ENCODE peak calls at places on chromosomes 3 and 15, in five cellular contexts. X is A673, I is endothelial cell of umbilical vein, R is pancreas, P is cardiac muscle cell. W is an unnamed sample.

GRCh38 chr15:99212401-99212800 is 37.0 kb downstream of the TTC23 start:
- DNase-seq in X (peak; percentile 4), I (no peak), R (no peak), P (no peak), W (no peak)

GRCh38 chr3:52216585-52217408 is 8.6 kb downstream of the TLR9 start:
- DNase-seq in X (no peak), I (peak; percentile 96), R (peak; percentile 94), P (no peak), W (no peak)

GRCh38 chr15:88493811-88494210 is 26.3 kb downstream of the MRPS11 start:
- DNase-seq in X (no peak), I (no peak), R (no peak), P (no peak), W (no peak)

GRCh38 chr15:62770752-62771151 is 271.8 kb upstream of the TPM1 start:
- DNase-seq in X (no peak), I (no peak), R (no peak), P (no peak), W (peak; percentile 34)

GRCh38 chr3:127674099-127674792 is 1.5 kb downstream of the ABTB1 start:
- DNase-seq in X (no peak), I (no peak), R (no peak), P (no peak), W (no peak)

GRCh38 chr15:65740148-65740547 is 51.9 kb downstream of the DENND4A start:
- DNase-seq in X (no peak), I (no peak), R (no peak), P (no peak), W (no peak)

GRCh38 chr15:31268108-31268501 is 58.5 kb upstream of the KLF13 start:
- DNase-seq in X (no peak), I (no peak), R (no peak), P (no peak), W (no peak)

GRCh38 chr3:119783255-119783654 is 1.4 kb downstream of the NR1I2 start:
- DNase-seq in X (no peak), I (no peak), R (no peak), P (no peak), W (no peak)

GRCh38 chr3:134766290-134766689 is 28.8 kb upstream of the EPHB1 start:
- DNase-seq in X (no peak), I (no peak), R (no peak), P (no peak), W (no peak)

GRCh38 chr3:76403556-76403955 is 618.2 kb upstream of the ZNF717 start:
- DNase-seq in X (no peak), I (no peak), R (no peak), P (no peak), W (no peak)

GRCh38 chr15:40080847-40081246 is 27.8 kb downstream of the BMF start:
- DNase-seq in X (no peak), I (peak; percentile 85), R (no peak), P (no peak), W (no peak)

GRCh38 chr3:117734431-117734830 is 1024.9 kb downstream of the TUSC7 start:
- DNase-seq in X (no peak), I (no peak), R (no peak), P (no peak), W (no peak)

GRCh38 chr15:70098461-70099166 is 897 bp upstream of the TLE3 start:
- DNase-seq in X (peak; percentile 63), I (peak; percentile 48), R (peak; percentile 89), P (peak; percentile 65), W (no peak)

GRCh38 chr3:58704745-58705144 is 38.2 kb upstream of the FAM3D start:
- DNase-seq in X (no peak), I (no peak), R (no peak), P (no peak), W (no peak)

GRCh38 chr15:82580713-82581112 is 40.5 kb upstream of the RPS17 start:
- DNase-seq in X (no peak), I (no peak), R (no peak), P (no peak), W (no peak)

GRCh38 chr3:9500108-9501050 is 53.2 kb downstream of the LHFPL4 start:
- DNase-seq in X (peak; percentile 80), I (peak; percentile 52), R (peak; percentile 84), P (peak; percentile 90), W (peak; percentile 10)

GRCh38 chr3:189786479-189787064 is 155.4 kb downstream of the TP63 start:
- DNase-seq in X (no peak), I (no peak), R (no peak), P (no peak), W (no peak)
- TF ChIP-seq CTCF in X (peak; percentile 50), I (no peak), R (no peak), P (peak; percentile 6), W (no peak)

GRCh38 chr15:90085565-90085964 is 16.7 kb downstream of the IDH2 start:
- DNase-seq in X (no peak), I (no peak), R (peak; percentile 50), P (no peak), W (no peak)

GRCh38 chr15:90084876-90085423 is 17.3 kb downstream of the IDH2 start:
- DNase-seq in X (no peak), I (no peak), R (peak; percentile 82), P (no peak), W (no peak)

GRCh38 chr15:90087454-90088154 is 14.7 kb downstream of the IDH2 start:
- DNase-seq in X (peak; percentile 77), I (peak; percentile 32), R (peak; percentile 87), P (no peak), W (no peak)

GRCh38 chr15:90083954-90084607 is 18.2 kb downstream of the IDH2 start:
- DNase-seq in X (no peak), I (no peak), R (no peak), P (no peak), W (no peak)

DNA sequence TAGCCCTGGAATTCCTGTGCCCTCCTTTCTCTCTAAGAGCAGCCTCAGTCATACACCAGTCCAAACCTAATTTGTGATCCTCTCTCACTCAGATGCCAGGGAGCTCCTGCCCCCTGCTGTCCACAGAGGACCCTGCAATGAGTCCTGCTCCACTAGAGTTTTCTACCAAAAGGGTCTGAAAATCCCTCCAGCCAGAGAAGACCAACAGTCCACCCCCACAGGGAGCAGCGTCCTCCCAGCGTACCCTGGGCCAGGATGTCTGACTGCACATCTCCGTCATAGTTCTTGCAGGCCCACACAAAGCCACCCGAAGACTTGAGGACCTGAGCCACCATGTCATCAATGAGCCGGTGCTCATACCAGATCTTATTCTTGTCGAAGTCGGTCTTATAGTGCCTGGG is 15.4 kb downstream of the IDH2 start:
- DNase-seq in X (peak; percentile 75), I (peak; percentile 50), R (peak; percentile 29), P (no peak), W (no peak)
- TF ChIP-seq CTCF in X (peak; percentile 82), I (peak; percentile 83), R (peak; percentile 32), P (peak; percentile 78), W (peak; percentile 65)

GRCh38 chr15:57592836-57593420 is 1.2 kb downstream of the MYZAP start:
- DNase-seq in X (no peak), I (no peak), R (no peak), P (no peak), W (no peak)

GRCh38 chr15:57592426-57592825 is 722 bp downstream of the MYZAP start:
- DNase-seq in X (no peak), I (peak; percentile 27), R (no peak), P (peak; percentile 37), W (no peak)

GRCh38 chr15:57589276-57590073 is 2.2 kb upstream of the MYZAP start:
- DNase-seq in X (no peak), I (no peak), R (no peak), P (no peak), W (no peak)

GRCh38 chr15:57591237-57591821 is 375 bp upstream of the MYZAP start:
- DNase-seq in X (no peak), I (peak; percentile 15), R (no peak), P (no peak), W (no peak)

GRCh38 chr15:57591822-57592367 is at the start of gene MYZAP:
- DNase-seq in X (peak; percentile 43), I (peak; percentile 51), R (peak; percentile 86), P (peak; percentile 71), W (no peak)
- TF ChIP-seq CTCF in X (no peak), I (peak; percentile 1), R (no peak), P (peak; percentile 7), W (no peak)

GRCh38 chr3:46892285-46893145 is 15.0 kb downstream of the PTH1R start:
- DNase-seq in X (no peak), I (peak; percentile 74), R (peak; percentile 89), P (peak; percentile 94), W (peak; percentile 44)
- TF ChIP-seq CTCF in X (no peak), I (no peak), R (no peak), P (no peak), W (no peak)

GRCh38 chr3:56802793-56803192 is 1.0 kb upstream of the ARHGEF3 start:
- DNase-seq in X (no peak), I (no peak), R (no peak), P (no peak), W (no peak)

GRCh38 chr3:56802411-56802745 is 629 bp upstream of the ARHGEF3 start:
- DNase-seq in X (no peak), I (no peak), R (no peak), P (no peak), W (no peak)

GRCh38 chr3:56801597-56802410 is at the start of gene ARHGEF3:
- DNase-seq in X (peak; percentile 69), I (peak; percentile 90), R (peak; percentile 95), P (peak; percentile 82), W (no peak)

GRCh38 chr3:56800373-56801150 is 1.2 kb downstream of the ARHGEF3 start:
- DNase-seq in X (no peak), I (peak; percentile 60), R (no peak), P (no peak), W (no peak)

DNA sequence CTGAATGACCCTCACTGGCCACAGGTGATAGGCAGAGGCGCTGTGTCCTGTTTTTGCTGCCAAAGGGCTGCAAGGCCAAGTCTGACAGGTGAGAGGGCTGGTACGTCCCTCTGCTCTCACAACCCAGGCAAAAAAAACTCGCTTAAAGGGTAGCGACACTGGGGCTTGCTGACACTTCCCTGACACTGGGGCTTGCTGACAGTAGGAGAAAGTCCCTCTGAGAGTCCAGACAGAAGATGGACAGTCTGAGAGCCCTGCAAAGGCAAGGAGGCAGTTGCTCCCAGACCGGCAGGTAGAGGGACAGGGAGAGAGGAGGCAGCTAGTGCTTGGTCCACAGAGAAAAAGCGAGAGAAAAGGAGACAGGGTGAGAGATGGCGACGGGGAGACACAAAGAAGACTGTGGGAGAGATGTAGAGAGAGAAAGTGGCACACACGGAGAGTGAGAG is 575 bp downstream of the ARHGEF3 start:
- DNase-seq in X (no peak), I (peak; percentile 32), R (peak; percentile 76), P (no peak), W (no peak)
- TF ChIP-seq CTCF in X (no peak), I (no peak), R (no peak), P (no peak), W (no peak)